ENCODE peak calls at places on chromosomes 6 and 20, in ten cellular contexts. One of them, this sample, is unnamed.

GRCh38 chr6:84150680-84151079 is 76.8 kb downstream of the CEP162 start:
- DNase-seq in sigmoid colon: no peak
- DNase-seq in H1: no peak
- DNase-seq in HL-60: no peak
- DNase-seq in GM23338: no peak
- DNase-seq in Panc1: no peak
- DNase-seq in transverse colon: no peak
- DNase-seq in HCT116: no peak
- DNase-seq in spleen: no peak
- DNase-seq in breast epithelium: no peak
- DNase-seq in this sample: no peak

GRCh38 chr20:43631598-43631997 is 35.3 kb upstream of the MYBL2 start:
- DNase-seq in sigmoid colon: no peak
- DNase-seq in H1: no peak
- DNase-seq in HL-60: no peak
- DNase-seq in GM23338: no peak
- DNase-seq in Panc1: no peak
- DNase-seq in transverse colon: no peak
- DNase-seq in HCT116: no peak
- DNase-seq in spleen: no peak
- DNase-seq in breast epithelium: no peak
- DNase-seq in this sample: no peak

GRCh38 chr6:169190144-169190584 is 63.5 kb downstream of the THBS2 start:
- DNase-seq in sigmoid colon: peak
- DNase-seq in H1: no peak
- DNase-seq in HL-60: no peak
- DNase-seq in GM23338: no peak
- DNase-seq in Panc1: no peak
- DNase-seq in transverse colon: peak
- DNase-seq in HCT116: no peak
- DNase-seq in spleen: no peak
- DNase-seq in breast epithelium: peak
- DNase-seq in this sample: no peak

GRCh38 chr20:40860487-40860902 is 168.1 kb upstream of the TOP1 start:
- DNase-seq in sigmoid colon: no peak
- DNase-seq in H1: no peak
- DNase-seq in HL-60: no peak
- DNase-seq in GM23338: no peak
- DNase-seq in Panc1: no peak
- DNase-seq in transverse colon: no peak
- DNase-seq in HCT116: peak
- DNase-seq in spleen: no peak
- DNase-seq in breast epithelium: peak
- DNase-seq in this sample: no peak

GRCh38 chr6:159595173-159595572 is 97.9 kb downstream of the SOD2 start:
- DNase-seq in sigmoid colon: no peak
- DNase-seq in H1: no peak
- DNase-seq in HL-60: no peak
- DNase-seq in GM23338: no peak
- DNase-seq in Panc1: peak
- DNase-seq in transverse colon: no peak
- DNase-seq in HCT116: peak
- DNase-seq in spleen: no peak
- DNase-seq in breast epithelium: no peak
- DNase-seq in this sample: no peak

GRCh38 chr20:24770628-24771556 is 178.2 kb upstream of the CST7 start:
- DNase-seq in sigmoid colon: no peak
- DNase-seq in H1: no peak
- DNase-seq in HL-60: no peak
- DNase-seq in GM23338: no peak
- DNase-seq in Panc1: no peak
- DNase-seq in transverse colon: peak
- DNase-seq in HCT116: no peak
- DNase-seq in spleen: peak
- DNase-seq in breast epithelium: no peak
- DNase-seq in this sample: peak

GRCh38 chr20:25178563-25179438 is 16.7 kb upstream of the ENTPD6 start:
- DNase-seq in sigmoid colon: peak
- DNase-seq in H1: no peak
- DNase-seq in HL-60: peak
- DNase-seq in GM23338: peak
- DNase-seq in Panc1: peak
- DNase-seq in transverse colon: no peak
- DNase-seq in HCT116: peak
- DNase-seq in spleen: no peak
- DNase-seq in breast epithelium: peak
- DNase-seq in this sample: peak

GRCh38 chr20:57622579-57623381 is 2.6 kb upstream of the ZBP1 start:
- DNase-seq in sigmoid colon: no peak
- DNase-seq in H1: peak
- DNase-seq in HL-60: peak
- DNase-seq in GM23338: peak
- DNase-seq in Panc1: peak
- DNase-seq in transverse colon: peak
- DNase-seq in HCT116: peak
- DNase-seq in spleen: peak
- DNase-seq in breast epithelium: no peak
- DNase-seq in this sample: peak

GRCh38 chr6:6057442-6058053 is 50.8 kb upstream of the NRN1 start:
- DNase-seq in sigmoid colon: no peak
- DNase-seq in H1: no peak
- DNase-seq in HL-60: peak
- DNase-seq in GM23338: peak
- DNase-seq in Panc1: peak
- DNase-seq in transverse colon: no peak
- DNase-seq in HCT116: peak
- DNase-seq in spleen: no peak
- DNase-seq in breast epithelium: no peak
- DNase-seq in this sample: no peak

DNA sequence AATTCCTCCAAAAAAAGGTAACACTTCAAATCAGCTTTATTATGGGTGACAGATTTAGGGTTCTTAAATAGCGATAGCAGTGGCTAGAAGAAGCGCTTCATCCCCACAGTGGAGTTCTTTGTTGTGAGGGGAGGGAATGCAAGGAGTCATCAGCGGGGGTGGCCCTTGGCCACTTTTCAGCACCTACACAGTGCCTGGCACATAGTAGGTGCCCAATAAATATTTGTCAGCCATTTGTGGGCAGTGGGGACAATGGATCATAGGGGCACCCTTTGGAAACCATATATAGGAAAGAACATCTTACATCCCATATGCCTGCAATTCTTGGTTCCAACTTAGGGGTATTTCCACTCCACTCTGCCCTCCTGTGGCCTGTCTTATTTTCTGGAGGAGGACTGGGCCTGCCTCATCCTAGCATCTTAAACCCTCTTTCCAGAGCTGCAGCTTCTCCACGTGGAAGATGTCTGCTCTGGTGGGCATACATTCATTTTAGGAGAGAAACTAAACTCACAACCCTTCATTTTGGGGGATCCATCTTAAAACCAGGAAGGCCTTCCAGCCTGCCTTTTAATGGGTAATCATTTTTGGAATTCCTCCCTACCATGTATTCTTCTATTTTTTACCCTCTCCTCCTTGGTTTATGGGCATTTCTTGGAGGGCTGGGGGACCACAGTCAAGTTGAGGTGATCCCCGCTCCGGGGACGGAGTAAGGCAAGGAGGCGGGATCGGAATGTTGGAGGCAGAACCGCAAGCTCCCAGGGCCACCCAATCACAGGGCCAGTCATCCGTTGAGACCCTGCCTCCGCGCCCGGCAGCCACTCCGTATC is 2.6 kb upstream of the GPSM3 start:
- DNase-seq in sigmoid colon: no peak
- DNase-seq in H1: no peak
- DNase-seq in HL-60: peak
- DNase-seq in GM23338: peak
- DNase-seq in Panc1: no peak
- DNase-seq in transverse colon: peak
- DNase-seq in HCT116: peak
- DNase-seq in spleen: no peak
- DNase-seq in breast epithelium: peak
- DNase-seq in this sample: no peak
- TF ChIP-seq POLR2AphosphoS5 in sigmoid colon: peak
- TF ChIP-seq POLR2AphosphoS5 in H1: peak
- TF ChIP-seq POLR2AphosphoS5 in HL-60: no peak
- TF ChIP-seq POLR2AphosphoS5 in GM23338: peak
- TF ChIP-seq POLR2AphosphoS5 in Panc1: peak
- TF ChIP-seq POLR2AphosphoS5 in transverse colon: peak
- TF ChIP-seq POLR2AphosphoS5 in HCT116: peak
- TF ChIP-seq POLR2AphosphoS5 in spleen: no peak
- TF ChIP-seq POLR2AphosphoS5 in breast epithelium: peak
- TF ChIP-seq POLR2AphosphoS5 in this sample: peak

GRCh38 chr20:20546402-20546801 is 166.0 kb downstream of the RALGAPA2 start:
- DNase-seq in sigmoid colon: no peak
- DNase-seq in H1: no peak
- DNase-seq in HL-60: no peak
- DNase-seq in GM23338: no peak
- DNase-seq in Panc1: no peak
- DNase-seq in transverse colon: no peak
- DNase-seq in HCT116: no peak
- DNase-seq in spleen: no peak
- DNase-seq in breast epithelium: no peak
- DNase-seq in this sample: no peak
- TF ChIP-seq POLR2AphosphoS5 in sigmoid colon: no peak
- TF ChIP-seq POLR2AphosphoS5 in H1: no peak
- TF ChIP-seq POLR2AphosphoS5 in HL-60: no peak
- TF ChIP-seq POLR2AphosphoS5 in GM23338: no peak
- TF ChIP-seq POLR2AphosphoS5 in Panc1: no peak
- TF ChIP-seq POLR2AphosphoS5 in transverse colon: no peak
- TF ChIP-seq POLR2AphosphoS5 in HCT116: no peak
- TF ChIP-seq POLR2AphosphoS5 in spleen: no peak
- TF ChIP-seq POLR2AphosphoS5 in breast epithelium: no peak
- TF ChIP-seq POLR2AphosphoS5 in this sample: no peak

DNA sequence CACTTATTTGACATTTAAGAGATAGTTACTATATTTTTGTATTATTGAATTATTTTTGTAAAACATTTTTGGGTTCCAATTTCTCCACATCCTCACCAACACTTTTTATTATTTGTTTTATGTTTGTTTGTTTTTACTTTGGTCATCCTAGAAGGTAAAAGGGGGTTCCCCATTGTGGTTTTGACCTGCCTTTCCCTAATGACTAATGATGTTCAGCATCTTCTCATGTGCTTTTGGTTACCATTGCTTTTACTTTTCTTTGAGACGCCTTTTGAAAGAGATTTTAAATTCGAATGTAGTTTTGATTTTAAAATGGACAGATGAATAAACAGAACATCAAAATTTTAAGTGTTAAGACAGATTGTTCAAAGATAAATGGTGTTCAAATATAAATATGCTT is 46.9 kb downstream of the AK9 start:
- DNase-seq in sigmoid colon: no peak
- DNase-seq in H1: no peak
- DNase-seq in HL-60: no peak
- DNase-seq in GM23338: no peak
- DNase-seq in Panc1: no peak
- DNase-seq in transverse colon: no peak
- DNase-seq in HCT116: no peak
- DNase-seq in spleen: no peak
- DNase-seq in breast epithelium: no peak
- DNase-seq in this sample: no peak
- TF ChIP-seq POLR2AphosphoS5 in sigmoid colon: no peak
- TF ChIP-seq POLR2AphosphoS5 in H1: no peak
- TF ChIP-seq POLR2AphosphoS5 in HL-60: no peak
- TF ChIP-seq POLR2AphosphoS5 in GM23338: no peak
- TF ChIP-seq POLR2AphosphoS5 in Panc1: no peak
- TF ChIP-seq POLR2AphosphoS5 in transverse colon: no peak
- TF ChIP-seq POLR2AphosphoS5 in HCT116: no peak
- TF ChIP-seq POLR2AphosphoS5 in spleen: no peak
- TF ChIP-seq POLR2AphosphoS5 in breast epithelium: no peak
- TF ChIP-seq POLR2AphosphoS5 in this sample: no peak

DNA sequence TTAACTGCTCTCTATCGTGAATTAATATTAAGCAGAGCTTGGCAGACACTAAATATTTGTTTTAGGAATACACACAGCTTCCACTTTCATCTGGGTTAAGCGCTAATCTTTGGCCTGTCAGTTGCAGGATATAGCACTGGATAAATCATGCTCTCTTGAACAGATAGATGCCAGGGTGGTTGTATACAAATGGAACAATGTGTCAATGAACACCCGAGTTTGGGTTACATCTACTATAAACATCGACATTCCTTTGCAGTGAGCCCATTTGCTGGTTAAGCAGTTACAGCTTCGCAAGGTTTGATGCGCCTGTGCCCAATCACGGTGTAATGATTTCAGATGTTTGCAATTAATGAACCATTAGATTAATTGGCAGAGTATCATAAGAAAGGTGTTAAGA is 338.3 kb upstream of the ZFP64 start:
- DNase-seq in sigmoid colon: no peak
- DNase-seq in H1: no peak
- DNase-seq in HL-60: no peak
- DNase-seq in GM23338: no peak
- DNase-seq in Panc1: no peak
- DNase-seq in transverse colon: no peak
- DNase-seq in HCT116: no peak
- DNase-seq in spleen: no peak
- DNase-seq in breast epithelium: no peak
- DNase-seq in this sample: no peak
- TF ChIP-seq POLR2AphosphoS5 in sigmoid colon: no peak
- TF ChIP-seq POLR2AphosphoS5 in H1: no peak
- TF ChIP-seq POLR2AphosphoS5 in HL-60: no peak
- TF ChIP-seq POLR2AphosphoS5 in GM23338: no peak
- TF ChIP-seq POLR2AphosphoS5 in Panc1: no peak
- TF ChIP-seq POLR2AphosphoS5 in transverse colon: no peak
- TF ChIP-seq POLR2AphosphoS5 in HCT116: no peak
- TF ChIP-seq POLR2AphosphoS5 in spleen: no peak
- TF ChIP-seq POLR2AphosphoS5 in breast epithelium: no peak
- TF ChIP-seq POLR2AphosphoS5 in this sample: no peak